ENCODE peak calls at places on chromosomes 16 and 17, in six cellular contexts. E, G, D, K, R and U are unnamed samples.

GRCh38 chr16:51002889-51003490 is 148.1 kb downstream of the SALL1 start:
- DNase-seq in E (no peak), G (no peak), D (no peak), K (no peak), R (peak), U (no peak)

GRCh38 chr17:16467886-16468285 is 24.1 kb downstream of the LRRC75A start:
- DNase-seq in E (no peak), G (no peak), D (no peak), K (no peak), R (no peak), U (no peak)

GRCh38 chr16:20851601-20852000 is 45.3 kb downstream of the REXO5 start:
- DNase-seq in E (peak), G (peak), D (peak), K (no peak), R (peak), U (peak)

GRCh38 chr16:30095166-30096078 is 591 bp downstream of the YPEL3 start:
- DNase-seq in E (no peak), G (no peak), D (no peak), K (no peak), R (no peak), U (no peak)

GRCh38 chr16:87490091-87490798 is 2.6 kb downstream of the ZCCHC14 start:
- DNase-seq in E (no peak), G (no peak), D (peak), K (no peak), R (no peak), U (no peak)

GRCh38 chr17:54544239-54544638 is 356.4 kb upstream of the TOM1L1 start:
- DNase-seq in E (no peak), G (no peak), D (no peak), K (no peak), R (no peak), U (no peak)

GRCh38 chr16:9160551-9160911 is 69.1 kb downstream of the HAPSTR1 start:
- DNase-seq in E (no peak), G (no peak), D (no peak), K (no peak), R (no peak), U (no peak)

GRCh38 chr17:5902671-5903070 is 167.5 kb upstream of the WSCD1 start:
- DNase-seq in E (no peak), G (no peak), D (no peak), K (no peak), R (no peak), U (no peak)

GRCh38 chr17:72119963-72120877 is 600 bp upstream of the SOX9 start:
- DNase-seq in E (peak), G (no peak), D (peak), K (no peak), R (peak), U (no peak)

GRCh38 chr16:72312862-72313261 is 140.9 kb upstream of the PMFBP1 start:
- DNase-seq in E (no peak), G (no peak), D (peak), K (no peak), R (no peak), U (no peak)

GRCh38 chr17:27929990-27930389 is 36.8 kb upstream of the LYRM9 start:
- DNase-seq in E (no peak), G (no peak), D (peak), K (no peak), R (no peak), U (no peak)

GRCh38 chr16:49351119-49351518 is 22.5 kb upstream of the C16orf78 start:
- DNase-seq in E (no peak), G (no peak), D (no peak), K (no peak), R (no peak), U (no peak)

GRCh38 chr16:68131813-68132706 is 46.9 kb downstream of the NFATC3 start:
- DNase-seq in E (no peak), G (no peak), D (no peak), K (no peak), R (no peak), U (no peak)

GRCh38 chr17:28518132-28518531 is 12.0 kb downstream of the FOXN1 start:
- DNase-seq in E (no peak), G (no peak), D (no peak), K (peak), R (no peak), U (no peak)

GRCh38 chr17:72373910-72374741 is 253.3 kb downstream of the SOX9 start:
- DNase-seq in E (no peak), G (no peak), D (peak), K (no peak), R (no peak), U (no peak)

GRCh38 chr17:17408236-17408794 is 68.5 kb upstream of the MED9 start:
- DNase-seq in E (no peak), G (no peak), D (peak), K (no peak), R (no peak), U (no peak)

DNA sequence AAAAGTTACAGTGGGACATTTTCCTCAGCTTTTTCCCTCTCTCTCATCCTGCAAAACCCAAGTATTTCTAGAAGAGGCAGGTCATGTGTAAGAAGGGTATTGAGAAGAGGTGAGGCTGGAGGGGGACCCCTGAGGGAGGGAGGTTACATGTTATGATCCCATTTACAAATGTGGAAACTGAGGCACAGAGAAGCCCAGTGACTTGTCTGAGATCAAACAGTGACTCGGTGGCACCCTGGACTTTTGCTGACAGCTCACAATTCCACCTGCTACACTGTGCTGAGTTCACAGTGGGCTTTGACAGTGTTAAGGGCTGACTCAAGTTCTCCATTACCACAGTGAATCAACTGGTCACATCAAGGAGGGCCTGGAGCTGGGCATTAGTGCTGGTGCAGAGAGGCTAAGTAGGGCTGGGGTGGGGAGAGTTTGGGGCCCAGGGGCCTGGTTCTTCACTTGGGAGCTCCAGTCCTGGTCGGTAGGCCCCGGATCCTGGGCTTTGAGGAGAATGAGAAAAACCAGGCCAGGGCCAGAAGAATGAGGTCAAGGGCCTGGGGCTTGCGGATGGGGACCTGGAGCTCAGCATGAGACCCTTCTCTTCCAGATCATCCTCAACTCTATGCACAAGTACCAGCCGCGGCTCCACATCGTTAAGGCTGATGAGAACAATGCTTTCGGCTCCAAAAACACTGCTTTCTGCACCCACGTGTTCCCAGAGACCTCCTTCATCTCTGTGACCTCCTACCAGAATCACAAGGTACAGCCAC is 26.0 kb downstream of the TBX4 start:
- DNase-seq in E (no peak), G (no peak), D (no peak), K (no peak), R (no peak), U (no peak)
- H3K4me3 ChIP-seq in E (no peak), G (no peak), D (no peak), K (no peak), R (no peak), U (no peak)

DNA sequence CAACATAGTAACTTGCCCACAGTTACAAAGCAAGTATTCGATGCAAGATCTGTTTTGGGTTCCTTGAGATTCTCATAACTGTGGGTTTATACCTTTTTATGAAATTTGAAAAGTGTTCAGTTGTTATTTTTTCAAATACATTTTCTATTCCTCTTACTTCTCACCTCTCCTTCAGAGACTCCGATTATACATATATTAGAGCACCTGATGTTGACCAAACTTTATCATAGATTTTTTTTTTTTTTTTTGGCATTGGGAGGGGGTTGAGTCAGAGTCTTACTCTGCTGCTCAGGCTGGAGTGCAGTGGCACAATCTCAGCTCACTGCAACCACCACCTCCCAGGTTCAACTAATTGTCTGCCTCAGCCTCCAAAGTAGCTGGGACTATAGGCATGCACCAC is 51.3 kb upstream of the RBBP6 start:
- DNase-seq in E (no peak), G (no peak), D (no peak), K (no peak), R (no peak), U (no peak)
- TF ChIP-seq CTCF in E (no peak), G (no peak), D (no peak), K (no peak), R (no peak), U (no peak)

GRCh38 chr17:77609553-77610517 is 348.7 kb upstream of the TNRC6C start:
- DNase-seq in E (no peak), G (no peak), D (no peak), K (peak), R (no peak), U (no peak)
- H3K4me3 ChIP-seq in E (peak), G (no peak), D (no peak), K (no peak), R (no peak), U (no peak)

GRCh38 chr17:13575922-13576419 is 25.8 kb downstream of the HS3ST3A1 start:
- DNase-seq in E (no peak), G (no peak), D (no peak), K (no peak), R (no peak), U (no peak)

GRCh38 chr17:13575466-13575865 is 26.3 kb downstream of the HS3ST3A1 start:
- DNase-seq in E (no peak), G (no peak), D (no peak), K (no peak), R (no peak), U (no peak)

GRCh38 chr17:13572581-13572980 is 29.1 kb downstream of the HS3ST3A1 start:
- DNase-seq in E (no peak), G (no peak), D (peak), K (no peak), R (no peak), U (no peak)

GRCh38 chr17:13581925-13582324 is 19.8 kb downstream of the HS3ST3A1 start:
- DNase-seq in E (no peak), G (no peak), D (peak), K (no peak), R (no peak), U (no peak)

DNA sequence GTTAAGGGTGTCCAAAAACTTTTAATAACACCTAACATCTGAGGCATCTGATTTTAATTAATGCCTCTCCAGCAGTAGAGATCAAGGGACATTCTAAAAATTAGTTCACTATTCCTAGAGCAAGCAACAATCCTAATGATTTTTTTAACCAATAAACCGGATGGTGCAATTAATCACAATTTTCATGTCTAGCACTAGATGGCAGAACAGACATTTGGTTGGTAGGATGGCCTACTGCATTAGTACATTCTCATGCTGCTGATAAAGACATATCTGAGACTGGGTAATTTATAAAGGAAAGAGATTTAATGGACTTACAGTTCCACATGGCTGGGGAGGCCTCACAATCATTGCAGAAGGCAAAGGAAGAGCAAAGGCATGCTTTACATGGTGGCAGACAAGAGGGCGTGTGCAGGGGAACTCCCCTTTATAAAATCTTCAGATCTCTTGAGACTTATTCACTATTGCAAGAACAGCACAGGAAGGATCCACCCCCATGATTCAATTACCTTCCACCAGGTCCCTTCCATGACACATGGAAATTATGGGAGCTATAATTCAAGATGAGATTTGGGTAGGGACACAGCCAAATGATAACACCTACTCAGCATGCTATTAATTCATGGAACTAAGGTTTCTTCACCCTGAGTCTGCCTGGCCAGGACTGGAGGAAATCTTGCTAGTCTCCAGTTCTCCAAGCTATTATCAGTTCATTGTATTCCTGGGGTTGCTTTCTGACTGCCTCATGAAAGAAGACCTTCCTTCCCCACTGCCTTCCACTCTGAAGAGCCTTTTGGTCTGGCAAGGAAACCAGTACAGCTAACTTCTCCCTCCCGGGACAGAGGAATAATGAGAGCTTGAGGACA is 24.8 kb downstream of the HS3ST3A1 start:
- DNase-seq in E (no peak), G (no peak), D (no peak), K (no peak), R (no peak), U (no peak)
- TF ChIP-seq CTCF in E (no peak), G (no peak), D (peak), K (no peak), R (no peak), U (no peak)

GRCh38 chr17:35345445-35345925 is 27.9 kb downstream of the SLFN11 start:
- DNase-seq in E (no peak), G (no peak), D (peak), K (no peak), R (no peak), U (no peak)
- H3K4me3 ChIP-seq in E (peak), G (peak), D (no peak), K (no peak), R (peak), U (peak)